ENCODE peak calls at places on chromosome 9, in six cellular contexts. A is neural progenitor cell; V is colonic mucosa; R is CD4-positive, alpha-beta T cell; Q is natural killer cell; C is dorsolateral prefrontal cortex. H is an unnamed sample.

GRCh38 chr9:15160673-15161072 is 146.3 kb downstream of the TTC39B start:
- DNase-seq in A (no peak), V (no peak), R (no peak), Q (no peak), C (no peak), H (no peak)

GRCh38 chr9:136009516-136009915 is 48.3 kb upstream of the UBAC1 start:
- DNase-seq in A (no peak), V (no peak), R (no peak), Q (no peak), C (no peak), H (no peak)

GRCh38 chr9:105138306-105138801 is 106.1 kb upstream of the SLC44A1 start:
- DNase-seq in A (peak; percentile 43), V (peak; percentile 22), R (no peak), Q (no peak), C (no peak), H (no peak)

GRCh38 chr9:846852-847251 is 5.4 kb downstream of the DMRT1 start:
- DNase-seq in A (peak; percentile 41), V (no peak), R (no peak), Q (no peak), C (no peak), H (no peak)

GRCh38 chr9:136437839-136438547 is 1.7 kb downstream of the INPP5E start:
- DNase-seq in A (no peak), V (no peak), R (no peak), Q (no peak), C (no peak), H (no peak)

GRCh38 chr9:16082796-16083195 is 530.0 kb downstream of the CCDC171 start:
- DNase-seq in A (no peak), V (no peak), R (no peak), Q (no peak), C (no peak), H (no peak)

GRCh38 chr9:69118656-69119055 is 55.4 kb upstream of the TJP2 start:
- DNase-seq in A (no peak), V (no peak), R (no peak), Q (no peak), C (no peak), H (no peak)

GRCh38 chr9:8338742-8339425 is 539.3 kb upstream of the DMAC1 start:
- DNase-seq in A (no peak), V (no peak), R (no peak), Q (no peak), C (no peak), H (no peak)

GRCh38 chr9:70285246-70285645 is 26.5 kb downstream of the SMC5 start:
- DNase-seq in A (no peak), V (no peak), R (no peak), Q (no peak), C (no peak), H (no peak)

GRCh38 chr9:38371495-38371894 is 21.0 kb upstream of the ALDH1B1 start:
- DNase-seq in A (peak; percentile 21), V (peak; percentile 54), R (no peak), Q (no peak), C (no peak), H (peak; percentile 75)

GRCh38 chr9:97596906-97597305 is 36.3 kb downstream of the TSTD2 start:
- DNase-seq in A (no peak), V (no peak), R (no peak), Q (no peak), C (no peak), H (no peak)

GRCh38 chr9:98514841-98515240 is 193.9 kb downstream of the GABBR2 start:
- DNase-seq in A (no peak), V (no peak), R (no peak), Q (no peak), C (no peak), H (no peak)

GRCh38 chr9:4640027-4640426 is 22.1 kb upstream of the PLPP6 start:
- DNase-seq in A (peak; percentile 48), V (no peak), R (peak; percentile 48), Q (no peak), C (no peak), H (peak; percentile 39)

GRCh38 chr9:23683476-23684095 is 142.5 kb downstream of the ELAVL2 start:
- DNase-seq in A (peak; percentile 27), V (no peak), R (no peak), Q (no peak), C (no peak), H (no peak)

GRCh38 chr9:98974554-98974953 is 30.8 kb downstream of the COL15A1 start:
- DNase-seq in A (no peak), V (no peak), R (no peak), Q (no peak), C (no peak), H (no peak)

GRCh38 chr9:36848946-36849345 is 185.1 kb downstream of the PAX5 start:
- DNase-seq in A (no peak), V (no peak), R (no peak), Q (no peak), C (no peak), H (no peak)

GRCh38 chr9:89743216-89743575 is 138.4 kb downstream of the GADD45G start:
- DNase-seq in A (no peak), V (no peak), R (no peak), Q (peak; percentile 26), C (no peak), H (peak; percentile 53)

GRCh38 chr9:108746001-108746400 is 109.8 kb downstream of the ACTL7B start:
- DNase-seq in A (no peak), V (no peak), R (no peak), Q (no peak), C (no peak), H (no peak)

GRCh38 chr9:21477466-21477865 is 4.6 kb downstream of the IFNE start:
- DNase-seq in A (no peak), V (no peak), R (no peak), Q (no peak), C (no peak), H (no peak)

GRCh38 chr9:123314617-123315016 is 41.4 kb upstream of the CRB2 start:
- DNase-seq in A (no peak), V (no peak), R (no peak), Q (no peak), C (no peak), H (no peak)

GRCh38 chr9:34134521-34134920 is 8.0 kb upstream of the DCAF12 start:
- DNase-seq in A (no peak), V (no peak), R (no peak), Q (no peak), C (no peak), H (no peak)

GRCh38 chr9:34145165-34145564 is 18.7 kb upstream of the DCAF12 start:
- DNase-seq in A (no peak), V (no peak), R (no peak), Q (no peak), C (no peak), H (no peak)

GRCh38 chr9:34143116-34143515 is 16.6 kb upstream of the DCAF12 start:
- DNase-seq in A (no peak), V (no peak), R (no peak), Q (no peak), C (no peak), H (no peak)

GRCh38 chr9:34140853-34141252 is 14.4 kb upstream of the DCAF12 start:
- DNase-seq in A (no peak), V (no peak), R (no peak), Q (no peak), C (no peak), H (no peak)

GRCh38 chr9:34139477-34140146 is 13.1 kb upstream of the DCAF12 start:
- DNase-seq in A (no peak), V (peak; percentile 22), R (no peak), Q (no peak), C (no peak), H (no peak)
- TF ChIP-seq CTCF in A (no peak), V (no peak), R (no peak), Q (no peak), C (no peak), H (peak; percentile 26)

GRCh38 chr9:131167146-131167692 is 41.8 kb downstream of the NUP214 start:
- DNase-seq in A (no peak), V (no peak), R (no peak), Q (no peak), C (no peak), H (no peak)
- TF ChIP-seq CTCF in A (no peak), V (no peak), R (no peak), Q (no peak), C (no peak), H (no peak)

DNA sequence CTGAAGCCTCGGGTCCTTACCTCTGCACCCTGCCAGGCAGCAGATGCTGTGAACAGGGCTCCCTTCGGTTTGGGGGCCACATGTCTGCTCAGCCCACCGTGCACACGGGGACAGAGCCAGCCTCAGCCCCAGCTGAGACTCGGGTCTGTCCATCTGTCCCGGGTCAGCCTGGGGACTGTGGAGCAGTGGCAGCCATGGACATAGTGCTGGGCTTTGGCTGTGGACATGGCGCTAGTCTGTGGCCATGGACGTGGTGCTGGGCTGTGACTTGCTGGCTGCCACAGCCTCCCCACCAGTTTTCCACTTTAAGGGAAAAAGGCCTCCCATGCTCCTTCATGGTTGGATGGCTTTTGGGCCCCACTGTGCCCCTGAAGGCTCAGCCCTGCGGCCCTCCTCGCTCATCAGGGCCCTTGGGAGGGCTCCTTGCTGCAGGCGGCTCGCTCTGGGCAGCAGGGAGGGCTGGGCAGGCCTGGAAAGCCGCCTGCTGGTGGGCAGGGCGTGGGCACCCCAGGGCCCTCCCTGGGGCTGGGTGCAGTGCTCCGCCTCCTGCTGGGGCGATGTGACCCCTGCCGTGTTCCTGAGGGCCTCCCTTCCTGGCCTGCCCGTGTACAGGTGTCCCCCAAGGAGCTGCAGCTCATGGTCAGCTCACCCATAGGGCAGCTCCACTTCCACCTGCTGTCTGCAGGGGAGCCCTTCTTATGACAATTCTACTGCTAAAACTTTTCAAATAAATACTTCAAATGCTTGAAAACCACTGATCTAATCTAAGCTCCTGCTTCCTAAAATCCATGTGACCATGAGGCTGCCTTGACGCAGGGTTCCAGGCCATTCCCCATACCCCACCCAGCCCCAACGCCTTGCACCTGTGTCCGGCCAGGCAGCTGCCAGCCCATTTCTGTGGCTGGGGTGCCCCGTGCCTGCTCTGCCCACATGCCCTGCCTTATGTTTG is 112.1 kb upstream of the LMX1B start:
- DNase-seq in A (no peak), V (no peak), R (no peak), Q (no peak), C (no peak), H (no peak)
- TF ChIP-seq CTCF in A (no peak), V (no peak), R (no peak), Q (no peak), C (no peak), H (no peak)

GRCh38 chr9:86613943-86614342 is 259.7 kb upstream of the TUT7 start:
- DNase-seq in A (no peak), V (no peak), R (no peak), Q (no peak), C (no peak), H (no peak)

DNA sequence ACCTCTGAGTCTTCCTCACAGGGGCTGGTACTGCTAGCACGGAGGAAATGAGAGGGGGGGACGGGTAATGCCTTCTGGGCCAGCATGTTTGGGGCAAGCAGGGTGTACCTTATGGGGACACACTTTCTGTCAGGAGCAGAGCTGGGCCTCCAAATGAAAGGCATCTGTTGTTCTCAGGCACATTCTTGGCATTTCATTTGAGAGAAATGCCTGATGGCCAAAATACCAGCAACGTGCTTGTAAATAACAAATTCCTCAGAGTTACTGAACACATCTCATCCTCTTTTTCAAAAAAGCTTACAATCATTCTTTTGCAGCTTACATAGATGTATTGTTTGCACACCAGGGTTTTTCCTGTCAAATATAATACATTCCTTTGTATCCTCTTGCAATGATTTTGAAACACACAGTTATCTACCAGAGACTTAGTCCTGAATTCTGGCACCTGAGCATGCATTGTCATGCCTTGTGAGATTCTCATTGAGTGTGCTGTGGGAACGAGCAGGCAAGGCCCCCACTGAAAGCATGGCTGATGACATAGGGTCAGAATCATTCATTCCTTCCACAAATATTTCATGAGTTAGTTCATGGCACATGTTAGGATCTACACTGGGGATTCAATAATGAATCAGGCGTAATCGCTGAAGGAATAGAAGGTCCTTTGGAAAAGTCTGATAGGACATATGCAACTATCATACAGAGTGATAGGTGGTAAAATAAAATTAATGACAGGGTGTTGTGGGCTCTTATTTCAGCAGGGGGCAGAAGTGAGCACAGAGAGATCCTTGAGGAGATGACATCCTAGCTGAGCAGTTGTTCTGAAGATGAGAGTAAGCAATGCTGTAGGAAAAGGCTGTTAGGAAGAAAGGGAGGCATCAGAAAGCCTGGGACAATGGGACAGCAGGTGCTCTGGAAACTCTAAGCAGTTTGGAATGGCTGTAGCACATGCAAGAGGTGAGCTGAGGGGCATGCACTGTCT is 260.9 kb upstream of the TUT7 start:
- DNase-seq in A (peak; percentile 62), V (no peak), R (no peak), Q (no peak), C (no peak), H (peak; percentile 27)
- TF ChIP-seq CTCF in A (peak; percentile 64), V (no peak), R (peak; percentile 17), Q (peak; percentile 16), C (peak; percentile 41), H (peak; percentile 42)